ENCODE peak calls at places on chromosomes 11 and 22, in seven cellular contexts. One of them, this sample, is unnamed.

GRCh38 chr11:104572279-104572678 is 326.0 kb downstream of the CASP12 start:
- DNase-seq in esophagus muscularis mucosa: no peak
- DNase-seq in endothelial cell of umbilical vein: peak; percentile 13
- DNase-seq in adrenal gland: no peak
- DNase-seq in lower leg skin: no peak
- DNase-seq in body of pancreas: no peak
- DNase-seq in prostate gland: no peak
- DNase-seq in this sample: no peak

GRCh38 chr22:41352058-41352457 is 29.7 kb upstream of the TEF start:
- DNase-seq in endothelial cell of umbilical vein: no peak
- DNase-seq in esophagus muscularis mucosa: no peak
- DNase-seq in body of pancreas: no peak
- DNase-seq in lower leg skin: no peak
- DNase-seq in adrenal gland: no peak
- DNase-seq in prostate gland: no peak
- DNase-seq in this sample: no peak

GRCh38 chr11:75260396-75260795 is 19.8 kb downstream of the TPBGL start:
- DNase-seq in prostate gland: no peak
- DNase-seq in esophagus muscularis mucosa: no peak
- DNase-seq in body of pancreas: no peak
- DNase-seq in lower leg skin: no peak
- DNase-seq in endothelial cell of umbilical vein: no peak
- DNase-seq in adrenal gland: no peak
- DNase-seq in this sample: peak; percentile 4

GRCh38 chr11:20032577-20033265 is 127.6 kb downstream of the DBX1 start:
- DNase-seq in prostate gland: no peak
- DNase-seq in esophagus muscularis mucosa: no peak
- DNase-seq in lower leg skin: no peak
- DNase-seq in endothelial cell of umbilical vein: no peak
- DNase-seq in adrenal gland: no peak
- DNase-seq in body of pancreas: no peak
- DNase-seq in this sample: no peak

GRCh38 chr22:21990449-21991308 is 8.1 kb upstream of the TOP3B start:
- DNase-seq in prostate gland: no peak
- DNase-seq in endothelial cell of umbilical vein: no peak
- DNase-seq in body of pancreas: no peak
- DNase-seq in adrenal gland: no peak
- DNase-seq in lower leg skin: no peak
- DNase-seq in esophagus muscularis mucosa: no peak
- DNase-seq in this sample: no peak

GRCh38 chr11:112961146-112961668 is at the start of gene NCAM1:
- DNase-seq in body of pancreas: peak; percentile 61
- DNase-seq in adrenal gland: peak; percentile 89
- DNase-seq in lower leg skin: peak; percentile 19
- DNase-seq in prostate gland: no peak
- DNase-seq in endothelial cell of umbilical vein: peak; percentile 34
- DNase-seq in esophagus muscularis mucosa: no peak
- DNase-seq in this sample: peak; percentile 43

GRCh38 chr22:32985899-32986772 is 72.0 kb downstream of the SYN3 start:
- DNase-seq in endothelial cell of umbilical vein: peak; percentile 8
- DNase-seq in esophagus muscularis mucosa: no peak
- DNase-seq in lower leg skin: peak; percentile 81
- DNase-seq in adrenal gland: peak; percentile 84
- DNase-seq in prostate gland: peak; percentile 77
- DNase-seq in body of pancreas: peak; percentile 75
- DNase-seq in this sample: peak; percentile 50

GRCh38 chr11:3942160-3942955 is 86.9 kb downstream of the STIM1 start:
- DNase-seq in lower leg skin: no peak
- DNase-seq in esophagus muscularis mucosa: no peak
- DNase-seq in prostate gland: no peak
- DNase-seq in adrenal gland: no peak
- DNase-seq in endothelial cell of umbilical vein: no peak
- DNase-seq in body of pancreas: no peak
- DNase-seq in this sample: no peak

GRCh38 chr11:3959918-3960295 is 104.4 kb downstream of the STIM1 start:
- DNase-seq in prostate gland: no peak
- DNase-seq in esophagus muscularis mucosa: no peak
- DNase-seq in endothelial cell of umbilical vein: no peak
- DNase-seq in lower leg skin: no peak
- DNase-seq in adrenal gland: no peak
- DNase-seq in body of pancreas: no peak
- DNase-seq in this sample: no peak

GRCh38 chr22:40024201-40025061 is 29.7 kb downstream of the FAM83F start:
- DNase-seq in adrenal gland: peak; percentile 64
- DNase-seq in esophagus muscularis mucosa: no peak
- DNase-seq in endothelial cell of umbilical vein: peak; percentile 39
- DNase-seq in prostate gland: peak; percentile 69
- DNase-seq in lower leg skin: no peak
- DNase-seq in body of pancreas: peak; percentile 65
- DNase-seq in this sample: peak; percentile 38
- TF ChIP-seq POLR2A in adrenal gland: no peak
- TF ChIP-seq POLR2A in esophagus muscularis mucosa: no peak
- TF ChIP-seq POLR2A in endothelial cell of umbilical vein: no peak
- TF ChIP-seq POLR2A in prostate gland: no peak
- TF ChIP-seq POLR2A in lower leg skin: no peak
- TF ChIP-seq POLR2A in body of pancreas: no peak
- TF ChIP-seq POLR2A in this sample: no peak

GRCh38 chr22:46734830-46735453 is 3.1 kb downstream of the CERK start:
- DNase-seq in adrenal gland: peak; percentile 64
- DNase-seq in lower leg skin: peak; percentile 54
- DNase-seq in endothelial cell of umbilical vein: peak; percentile 79
- DNase-seq in prostate gland: no peak
- DNase-seq in esophagus muscularis mucosa: no peak
- DNase-seq in body of pancreas: peak; percentile 62
- DNase-seq in this sample: no peak
- TF ChIP-seq POLR2A in adrenal gland: peak; percentile 10
- TF ChIP-seq POLR2A in lower leg skin: no peak
- TF ChIP-seq POLR2A in endothelial cell of umbilical vein: peak; percentile 40
- TF ChIP-seq POLR2A in prostate gland: no peak
- TF ChIP-seq POLR2A in esophagus muscularis mucosa: no peak
- TF ChIP-seq POLR2A in body of pancreas: no peak
- TF ChIP-seq POLR2A in this sample: no peak

GRCh38 chr11:83161610-83162199 is 4.8 kb downstream of the PCF11 start:
- DNase-seq in esophagus muscularis mucosa: no peak
- DNase-seq in lower leg skin: no peak
- DNase-seq in endothelial cell of umbilical vein: no peak
- DNase-seq in prostate gland: no peak
- DNase-seq in adrenal gland: no peak
- DNase-seq in body of pancreas: no peak
- DNase-seq in this sample: no peak
- TF ChIP-seq POLR2A in esophagus muscularis mucosa: no peak
- TF ChIP-seq POLR2A in lower leg skin: no peak
- TF ChIP-seq POLR2A in endothelial cell of umbilical vein: no peak
- TF ChIP-seq POLR2A in prostate gland: no peak
- TF ChIP-seq POLR2A in adrenal gland: no peak
- TF ChIP-seq POLR2A in body of pancreas: no peak
- TF ChIP-seq POLR2A in this sample: no peak

DNA sequence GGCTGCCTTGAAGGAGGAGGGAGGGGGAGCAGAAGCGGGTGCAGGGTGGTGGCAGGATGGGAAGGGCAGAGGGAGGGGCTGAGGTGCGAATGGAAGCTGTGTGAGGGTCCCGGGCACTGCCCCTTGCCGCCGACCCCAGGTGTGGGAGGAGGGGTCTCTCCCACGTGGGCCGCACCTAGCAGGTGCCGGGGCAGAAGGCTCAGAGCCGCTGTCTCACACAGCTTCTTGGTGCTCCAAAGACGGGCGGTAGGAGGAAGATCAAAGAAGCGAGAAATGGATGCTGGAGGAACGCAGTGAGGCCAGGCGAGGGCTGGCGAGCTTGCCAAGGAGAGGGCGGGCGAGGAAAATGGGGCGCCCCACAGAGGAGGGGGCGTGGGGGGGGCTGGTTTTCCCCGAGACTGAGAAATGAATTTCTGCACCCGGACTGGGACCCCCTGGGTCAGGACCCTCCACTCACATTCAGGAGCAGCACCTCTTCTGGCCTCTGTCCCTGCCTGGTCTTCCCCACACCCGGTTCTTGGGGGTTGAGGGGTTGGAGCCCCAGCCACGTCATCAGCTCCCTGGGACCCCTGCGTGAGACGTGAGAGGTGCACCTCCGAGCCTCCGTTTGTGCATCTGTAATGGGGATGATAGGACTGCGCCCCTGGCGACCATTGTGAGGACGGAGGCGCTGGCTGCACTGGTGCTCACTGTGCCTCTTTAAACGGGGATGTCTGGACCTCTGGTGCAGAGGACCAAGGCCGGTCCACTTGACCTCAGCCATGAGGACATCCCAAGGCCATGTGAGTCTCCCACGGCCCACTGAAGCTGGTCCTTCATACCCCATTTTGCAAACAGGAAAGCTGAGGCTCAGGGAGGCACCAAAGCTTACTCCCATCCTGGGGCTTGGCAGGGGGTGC is 16.8 kb downstream of the LSP1 start:
- DNase-seq in endothelial cell of umbilical vein: no peak
- DNase-seq in body of pancreas: no peak
- DNase-seq in esophagus muscularis mucosa: no peak
- DNase-seq in prostate gland: no peak
- DNase-seq in lower leg skin: no peak
- DNase-seq in adrenal gland: no peak
- DNase-seq in this sample: no peak
- TF ChIP-seq POLR2A in endothelial cell of umbilical vein: no peak
- TF ChIP-seq POLR2A in body of pancreas: no peak
- TF ChIP-seq POLR2A in esophagus muscularis mucosa: no peak
- TF ChIP-seq POLR2A in prostate gland: no peak
- TF ChIP-seq POLR2A in lower leg skin: no peak
- TF ChIP-seq POLR2A in adrenal gland: peak; percentile 37
- TF ChIP-seq POLR2A in this sample: no peak

GRCh38 chr11:102552447-102553200 is 22.1 kb upstream of the MMP7 start:
- DNase-seq in prostate gland: peak; percentile 80
- DNase-seq in lower leg skin: no peak
- DNase-seq in esophagus muscularis mucosa: no peak
- DNase-seq in body of pancreas: peak; percentile 51
- DNase-seq in endothelial cell of umbilical vein: no peak
- DNase-seq in adrenal gland: no peak
- DNase-seq in this sample: no peak

GRCh38 chr11:102552020-102552419 is 21.5 kb upstream of the MMP7 start:
- DNase-seq in adrenal gland: no peak
- DNase-seq in esophagus muscularis mucosa: no peak
- DNase-seq in body of pancreas: no peak
- DNase-seq in endothelial cell of umbilical vein: no peak
- DNase-seq in lower leg skin: no peak
- DNase-seq in prostate gland: no peak
- DNase-seq in this sample: no peak

GRCh38 chr11:102555091-102555490 is 24.5 kb upstream of the MMP7 start:
- DNase-seq in esophagus muscularis mucosa: no peak
- DNase-seq in endothelial cell of umbilical vein: no peak
- DNase-seq in adrenal gland: no peak
- DNase-seq in lower leg skin: no peak
- DNase-seq in prostate gland: no peak
- DNase-seq in body of pancreas: no peak
- DNase-seq in this sample: no peak

GRCh38 chr11:102553835-102554282 is 23.3 kb upstream of the MMP7 start:
- DNase-seq in body of pancreas: no peak
- DNase-seq in prostate gland: no peak
- DNase-seq in endothelial cell of umbilical vein: no peak
- DNase-seq in esophagus muscularis mucosa: no peak
- DNase-seq in lower leg skin: no peak
- DNase-seq in adrenal gland: no peak
- DNase-seq in this sample: no peak

DNA sequence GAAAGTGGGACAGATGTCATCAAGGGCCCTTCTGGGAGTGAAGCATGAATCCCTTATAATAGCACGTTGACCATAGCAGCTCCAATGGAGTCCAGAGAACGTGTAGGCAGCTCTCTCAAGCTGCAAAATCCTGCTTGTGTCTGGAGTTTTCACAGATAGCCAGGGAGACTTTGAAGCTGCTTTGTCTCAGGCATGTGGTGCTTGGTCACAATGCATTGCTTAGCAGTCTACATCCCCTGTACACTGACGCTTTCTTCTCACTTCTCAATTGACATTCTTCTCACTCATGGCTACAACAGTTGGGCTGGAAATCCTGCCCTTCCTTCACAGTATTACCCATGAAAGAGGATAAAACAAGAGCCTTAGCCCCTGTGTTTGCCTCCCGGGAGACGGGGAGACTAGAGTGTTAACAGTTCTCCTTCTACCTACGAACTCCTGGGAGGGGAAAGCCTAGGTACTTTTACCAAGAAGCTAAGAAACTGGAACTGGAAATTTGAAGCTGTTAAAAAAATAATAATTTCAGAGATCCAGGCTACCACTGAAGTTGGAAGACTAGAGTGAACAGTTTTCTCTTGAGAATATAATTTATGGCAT is 20.7 kb upstream of the MMP7 start:
- DNase-seq in adrenal gland: no peak
- DNase-seq in body of pancreas: no peak
- DNase-seq in lower leg skin: no peak
- DNase-seq in endothelial cell of umbilical vein: no peak
- DNase-seq in prostate gland: no peak
- DNase-seq in esophagus muscularis mucosa: no peak
- DNase-seq in this sample: no peak
- TF ChIP-seq POLR2A in adrenal gland: no peak
- TF ChIP-seq POLR2A in body of pancreas: no peak
- TF ChIP-seq POLR2A in lower leg skin: no peak
- TF ChIP-seq POLR2A in endothelial cell of umbilical vein: no peak
- TF ChIP-seq POLR2A in prostate gland: no peak
- TF ChIP-seq POLR2A in esophagus muscularis mucosa: no peak
- TF ChIP-seq POLR2A in this sample: no peak

DNA sequence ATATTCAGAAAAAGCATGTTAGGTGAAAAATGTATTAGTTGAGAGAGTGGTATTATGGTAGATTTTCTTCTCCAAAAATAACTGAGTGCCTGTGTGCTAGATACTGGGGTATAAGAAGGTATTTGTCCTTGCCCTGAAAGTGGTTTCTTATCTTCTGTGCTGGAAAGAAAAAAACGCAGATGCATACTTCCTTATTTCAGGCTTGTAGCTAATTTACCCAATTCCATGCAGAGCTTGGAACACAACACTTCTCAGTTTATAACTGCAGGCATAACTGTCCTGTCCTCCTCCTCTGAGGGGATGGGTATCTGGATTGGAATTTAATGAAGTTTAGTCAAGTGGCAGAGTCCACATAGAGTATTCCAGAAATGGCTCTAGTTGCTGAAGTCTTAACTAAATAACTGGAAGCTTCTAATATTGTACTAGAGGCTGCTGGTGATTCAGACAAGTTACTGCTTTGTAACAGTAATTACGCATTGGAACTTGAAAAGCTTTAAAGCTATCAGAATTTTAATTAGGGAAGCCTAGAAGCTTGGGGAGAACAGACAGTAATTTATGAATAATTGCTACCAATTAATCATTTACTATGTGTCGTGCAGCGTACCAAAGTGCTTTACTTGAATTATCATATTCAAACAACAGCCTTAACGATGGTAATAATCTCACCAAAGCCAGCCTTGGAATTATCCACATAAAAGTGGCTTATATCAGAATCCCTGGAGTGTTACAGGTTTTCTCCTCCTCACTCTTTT is 12.7 kb upstream of the C11orf91 start:
- DNase-seq in body of pancreas: no peak
- DNase-seq in adrenal gland: no peak
- DNase-seq in prostate gland: no peak
- DNase-seq in lower leg skin: no peak
- DNase-seq in endothelial cell of umbilical vein: no peak
- DNase-seq in esophagus muscularis mucosa: no peak
- DNase-seq in this sample: no peak
- TF ChIP-seq POLR2A in body of pancreas: no peak
- TF ChIP-seq POLR2A in adrenal gland: no peak
- TF ChIP-seq POLR2A in prostate gland: no peak
- TF ChIP-seq POLR2A in lower leg skin: no peak
- TF ChIP-seq POLR2A in endothelial cell of umbilical vein: no peak
- TF ChIP-seq POLR2A in esophagus muscularis mucosa: no peak
- TF ChIP-seq POLR2A in this sample: no peak

GRCh38 chr22:39144101-39144815 is 8.2 kb downstream of the CBX7 start:
- DNase-seq in endothelial cell of umbilical vein: no peak
- DNase-seq in body of pancreas: peak; percentile 59
- DNase-seq in prostate gland: no peak
- DNase-seq in adrenal gland: peak; percentile 47
- DNase-seq in esophagus muscularis mucosa: no peak
- DNase-seq in lower leg skin: no peak
- DNase-seq in this sample: no peak
- TF ChIP-seq POLR2A in endothelial cell of umbilical vein: no peak
- TF ChIP-seq POLR2A in body of pancreas: no peak
- TF ChIP-seq POLR2A in prostate gland: peak; percentile 55
- TF ChIP-seq POLR2A in adrenal gland: no peak
- TF ChIP-seq POLR2A in esophagus muscularis mucosa: no peak
- TF ChIP-seq POLR2A in lower leg skin: no peak
- TF ChIP-seq POLR2A in this sample: no peak